ENCODE peak calls at places on chromosomes 2 and 18, in four cellular contexts. V, M, C and E are unnamed samples.

GRCh38 chr2:102155131-102155702 is 12.7 kb downstream of the IL1R1 start:
- DNase-seq in V (no peak), M (no peak), C (no peak), E (no peak)

GRCh38 chr18:28814365-28814764 is 637.4 kb upstream of the CDH2 start:
- DNase-seq in V (no peak), M (no peak), C (no peak), E (no peak)

GRCh38 chr2:118246726-118247125 is 158.5 kb downstream of the INSIG2 start:
- DNase-seq in V (peak), M (no peak), C (no peak), E (peak)

GRCh38 chr2:242060212-242060835 is 190.8 kb downstream of the RTP5 start:
- DNase-seq in V (no peak), M (no peak), C (no peak), E (no peak)

GRCh38 chr2:84875213-84875560 is 5.7 kb downstream of the TRABD2A start:
- DNase-seq in V (no peak), M (no peak), C (no peak), E (no peak)

GRCh38 chr2:126720647-126721046 is 64.7 kb downstream of the GYPC start:
- DNase-seq in V (no peak), M (no peak), C (no peak), E (no peak)

GRCh38 chr2:128630974-128631697 is 312.5 kb upstream of the HS6ST1 start:
- DNase-seq in V (no peak), M (no peak), C (no peak), E (no peak)

GRCh38 chr2:134389331-134389835 is 135.5 kb downstream of the MGAT5 start:
- DNase-seq in V (no peak), M (no peak), C (no peak), E (no peak)

GRCh38 chr2:118969025-118969733 is 27.2 kb downstream of the MARCO start:
- DNase-seq in V (no peak), M (no peak), C (no peak), E (no peak)

GRCh38 chr2:213766465-213766891 is 482.2 kb downstream of the SPAG16 start:
- DNase-seq in V (no peak), M (no peak), C (no peak), E (no peak)

GRCh38 chr2:162840598-162841246 is 2.2 kb upstream of the KCNH7 start:
- DNase-seq in V (no peak), M (peak), C (no peak), E (no peak)

GRCh38 chr2:190910341-190911136 is 29.9 kb downstream of the GLS start:
- DNase-seq in V (no peak), M (no peak), C (no peak), E (no peak)

GRCh38 chr2:84481702-84482101 is 22.6 kb upstream of the SUCLG1 start:
- DNase-seq in V (no peak), M (no peak), C (no peak), E (no peak)

GRCh38 chr2:86522711-86523110 is 40.5 kb downstream of the CHMP3 start:
- DNase-seq in V (no peak), M (no peak), C (no peak), E (no peak)

GRCh38 chr18:62586781-62587487 is 64.1 kb downstream of the ZCCHC2 start:
- DNase-seq in V (no peak), M (no peak), C (no peak), E (no peak)

GRCh38 chr2:206693399-206694137 is 24.6 kb downstream of the DYTN start:
- DNase-seq in V (no peak), M (peak), C (no peak), E (no peak)

GRCh38 chr2:195658541-195658890 is 1.5 kb downstream of the SLC39A10 start:
- DNase-seq in V (no peak), M (no peak), C (no peak), E (no peak)

GRCh38 chr2:198456418-198456817 is 652.0 kb downstream of the PLCL1 start:
- DNase-seq in V (no peak), M (no peak), C (no peak), E (no peak)

GRCh38 chr18:62938451-62938850 is 223.1 kb downstream of the PHLPP1 start:
- DNase-seq in V (no peak), M (no peak), C (no peak), E (no peak)

GRCh38 chr2:240353086-240353798 is 82.2 kb upstream of the GPC1 start:
- DNase-seq in V (no peak), M (no peak), C (no peak), E (no peak)

GRCh38 chr2:74947703-74948102 is 10.7 kb upstream of the POLE4 start:
- DNase-seq in V (no peak), M (no peak), C (no peak), E (no peak)

GRCh38 chr18:7105943-7106342 is 11.7 kb downstream of the LAMA1 start:
- DNase-seq in V (no peak), M (no peak), C (no peak), E (no peak)

GRCh38 chr2:240651185-240651584 is 25.9 kb downstream of the GPR35 start:
- DNase-seq in V (no peak), M (no peak), C (no peak), E (peak)

GRCh38 chr2:70086838-70087702 is at the start of gene PCBP1:
- DNase-seq in V (peak), M (peak), C (peak), E (peak)

GRCh38 chr2:55922488-55922887 is 1.1 kb downstream of the EFEMP1 start:
- DNase-seq in V (no peak), M (no peak), C (no peak), E (no peak)

GRCh38 chr2:10982931-10983701 is 71.4 kb downstream of the KCNF1 start:
- DNase-seq in V (no peak), M (no peak), C (no peak), E (peak)

GRCh38 chr2:105398522-105399206 is at the start of gene FHL2:
- DNase-seq in V (peak), M (peak), C (peak), E (peak)

GRCh38 chr2:55906993-55907392 is 16.6 kb downstream of the EFEMP1 start:
- DNase-seq in V (no peak), M (no peak), C (no peak), E (no peak)

GRCh38 chr2:181877181-181877664 is 14.3 kb upstream of the ITPRID2 start:
- DNase-seq in V (no peak), M (no peak), C (no peak), E (no peak)

GRCh38 chr18:24543408-24544140 is 83.1 kb downstream of the HRH4 start:
- DNase-seq in V (no peak), M (no peak), C (no peak), E (no peak)

GRCh38 chr2:172639823-172640222 is 83.9 kb downstream of the PDK1 start:
- DNase-seq in V (no peak), M (no peak), C (no peak), E (no peak)

GRCh38 chr2:2324565-2325101 is 6.4 kb downstream of the MYT1L start:
- DNase-seq in V (no peak), M (no peak), C (no peak), E (no peak)

GRCh38 chr2:120736202-120736954 is 710 bp downstream of the GLI2 start:
- DNase-seq in V (no peak), M (no peak), C (no peak), E (peak)

GRCh38 chr2:241814571-241815476 is 5.8 kb downstream of the NEU4 start:
- DNase-seq in V (peak), M (no peak), C (no peak), E (no peak)

GRCh38 chr18:44682181-44682870 is 1.6 kb downstream of the SETBP1 start:
- DNase-seq in V (peak), M (no peak), C (no peak), E (peak)

GRCh38 chr2:160140001-160140400 is 60.1 kb downstream of the ITGB6 start:
- DNase-seq in V (no peak), M (no peak), C (no peak), E (no peak)
- H3K4me3 ChIP-seq in V (no peak), M (no peak), C (no peak), E (no peak)

GRCh38 chr2:38097611-38098350 is 21.8 kb upstream of the CYP1B1 start:
- DNase-seq in V (no peak), M (no peak), C (no peak), E (no peak)

GRCh38 chr2:38095996-38096861 is 20.3 kb upstream of the CYP1B1 start:
- DNase-seq in V (peak), M (no peak), C (no peak), E (peak)

GRCh38 chr2:38093503-38093902 is 17.6 kb upstream of the CYP1B1 start:
- DNase-seq in V (no peak), M (no peak), C (no peak), E (peak)

GRCh38 chr2:38095079-38095478 is 19.1 kb upstream of the CYP1B1 start:
- DNase-seq in V (no peak), M (no peak), C (no peak), E (no peak)

DNA sequence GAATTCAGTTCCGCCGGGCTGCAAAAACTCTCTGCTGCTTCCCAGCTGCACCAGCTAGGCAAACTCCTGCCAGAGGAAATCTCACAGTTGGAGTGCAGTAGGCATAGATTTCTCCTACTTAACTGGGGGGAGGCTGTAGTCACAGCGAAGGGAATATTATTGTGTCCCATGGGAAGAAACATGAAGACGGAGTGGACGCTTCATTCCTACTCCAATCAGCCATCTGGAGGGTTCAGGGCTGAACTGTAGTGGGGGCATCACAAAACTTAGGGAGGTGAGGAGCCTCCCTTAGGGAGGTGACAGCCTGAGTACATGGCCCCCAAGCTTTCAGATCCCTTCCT is 19.7 kb upstream of the CYP1B1 start:
- DNase-seq in V (no peak), M (no peak), C (no peak), E (no peak)
- H3K27ac ChIP-seq in V (peak), M (no peak), C (no peak), E (peak)

GRCh38 chr2:238430781-238431180 is 4.1 kb downstream of the ASB1 start:
- DNase-seq in V (no peak), M (no peak), C (no peak), E (no peak)

GRCh38 chr2:238431431-238431830 is 4.7 kb downstream of the ASB1 start:
- DNase-seq in V (no peak), M (no peak), C (no peak), E (no peak)

GRCh38 chr2:238426568-238427434 is at the start of gene ASB1:
- DNase-seq in V (peak), M (peak), C (peak), E (peak)

GRCh38 chr2:238427435-238428162 is 872 bp downstream of the ASB1 start:
- DNase-seq in V (peak), M (no peak), C (no peak), E (peak)

DNA sequence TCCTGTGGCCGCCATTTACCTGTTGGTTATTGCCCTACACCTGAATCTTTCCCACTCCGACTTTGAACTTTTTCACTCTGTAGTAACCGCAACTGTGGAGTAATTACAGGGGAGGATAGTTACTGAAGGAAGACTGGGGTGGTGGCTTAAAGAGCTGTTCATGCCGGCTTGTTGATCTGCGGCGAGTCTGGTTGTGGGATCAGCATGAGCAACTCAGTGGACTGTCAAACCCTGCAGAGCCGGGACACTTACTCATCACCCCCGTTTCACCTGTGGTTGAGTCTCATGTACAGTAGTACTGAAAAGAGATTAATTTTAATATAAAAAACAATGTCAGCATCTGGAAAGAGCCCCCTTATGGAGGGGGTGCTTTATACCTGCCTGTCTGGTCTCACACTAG is 2.1 kb downstream of the ASB1 start:
- DNase-seq in V (no peak), M (no peak), C (no peak), E (no peak)
- H3K4me3 ChIP-seq in V (no peak), M (no peak), C (no peak), E (no peak)

GRCh38 chr2:26605195-26605968 is 35.8 kb downstream of the CIB4 start:
- DNase-seq in V (no peak), M (peak), C (no peak), E (no peak)
- H3K27ac ChIP-seq in V (no peak), M (no peak), C (no peak), E (no peak)

DNA sequence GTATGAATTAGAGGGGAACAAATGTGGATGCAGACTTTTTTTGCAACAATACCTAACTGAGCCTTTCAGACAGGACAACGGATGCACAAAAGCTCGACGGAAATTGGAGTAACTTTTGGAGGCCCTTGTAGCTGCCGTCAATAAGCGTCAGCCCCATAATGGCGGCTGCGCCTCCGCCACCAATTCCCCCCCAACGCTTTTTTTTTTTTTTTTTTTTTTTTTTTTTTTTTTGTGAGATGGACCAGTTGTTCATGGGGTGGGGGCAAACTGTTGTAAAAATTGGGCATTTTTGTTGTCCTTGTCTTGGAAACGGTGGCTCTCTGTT is 138.4 kb upstream of the SIX3 start:
- DNase-seq in V (no peak), M (no peak), C (no peak), E (no peak)
- H3K4me3 ChIP-seq in V (no peak), M (no peak), C (no peak), E (no peak)

GRCh38 chr2:96866586-96866985 is 3.3 kb downstream of the SEMA4C start:
- DNase-seq in V (no peak), M (no peak), C (no peak), E (peak)

GRCh38 chr2:96865654-96866053 is 4.2 kb downstream of the SEMA4C start:
- DNase-seq in V (no peak), M (no peak), C (no peak), E (no peak)

GRCh38 chr2:96863575-96864342 is 5.9 kb upstream of the ANKRD39 start:
- DNase-seq in V (no peak), M (no peak), C (no peak), E (peak)

GRCh38 chr2:96866149-96866548 is 3.7 kb downstream of the SEMA4C start:
- DNase-seq in V (no peak), M (no peak), C (no peak), E (no peak)

GRCh38 chr2:96864343-96865091 is 5.4 kb downstream of the SEMA4C start:
- DNase-seq in V (no peak), M (no peak), C (no peak), E (peak)
- H3K27ac ChIP-seq in V (no peak), M (no peak), C (no peak), E (no peak)

GRCh38 chr18:79635127-79635726 is 44.4 kb upstream of the CTDP1 start:
- DNase-seq in V (no peak), M (no peak), C (no peak), E (no peak)
- H3K4me3 ChIP-seq in V (no peak), M (no peak), C (no peak), E (no peak)

DNA sequence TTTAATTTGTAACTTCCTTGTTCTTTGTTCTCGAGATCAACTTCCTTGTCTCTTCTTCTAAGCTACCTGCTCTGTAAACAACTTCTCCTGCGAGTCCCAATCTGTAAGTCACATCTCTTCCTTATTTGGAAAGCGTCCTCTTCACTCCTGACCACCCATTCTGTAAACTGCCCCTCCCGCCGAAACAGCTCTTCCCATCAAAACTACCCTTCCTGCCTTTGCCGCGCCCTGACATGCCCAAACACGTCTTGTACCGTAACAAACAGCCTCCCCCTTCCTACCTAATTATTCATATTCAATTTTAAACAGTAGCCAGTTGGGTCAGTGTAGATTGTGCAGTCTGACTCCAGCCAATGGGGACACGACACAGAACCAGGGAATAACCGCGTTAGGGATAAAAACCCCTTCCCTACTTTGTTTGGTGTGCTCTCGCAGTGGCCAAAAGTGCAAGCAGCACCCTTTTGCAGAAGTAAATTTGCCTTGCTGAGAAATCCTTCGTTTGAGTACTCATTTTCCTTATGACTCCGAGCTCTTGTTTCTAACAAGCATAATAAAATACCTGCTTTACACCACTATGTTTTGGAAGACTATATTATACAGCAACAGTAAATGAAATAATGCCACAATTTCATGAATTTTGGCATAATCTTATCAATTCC is 39.8 kb downstream of the PIAS2 start:
- DNase-seq in V (no peak), M (no peak), C (no peak), E (no peak)
- H3K27ac ChIP-seq in V (no peak), M (no peak), C (no peak), E (no peak)